ENCODE peak calls at places on chromosomes 3 and 15, in four cellular contexts. W is left kidney, Y is COR-L47, A is T47D. O is an unnamed sample.

GRCh38 chr3:115975353-115975752 is 352.0 kb downstream of the GAP43 start:
- DNase-seq in W (no peak), Y (no peak), A (no peak), O (no peak)

GRCh38 chr3:171317133-171317532 is 143.1 kb downstream of the TNIK start:
- DNase-seq in W (no peak), Y (peak; percentile 90), A (no peak), O (peak; percentile 55)

GRCh38 chr3:115632026-115632425 is 8.7 kb downstream of the GAP43 start:
- DNase-seq in W (no peak), Y (no peak), A (no peak), O (no peak)

GRCh38 chr3:78741066-78741645 is 1026.6 kb downstream of the ROBO1 start:
- DNase-seq in W (no peak), Y (no peak), A (no peak), O (peak; percentile 7)

GRCh38 chr15:60362318-60363023 is 35.3 kb downstream of the ANXA2 start:
- DNase-seq in W (no peak), Y (no peak), A (no peak), O (no peak)

GRCh38 chr3:126983276-126983652 is 349 bp downstream of the PLXNA1 start:
- DNase-seq in W (peak; percentile 37), Y (no peak), A (peak; percentile 62), O (no peak)

GRCh38 chr15:78640840-78641733 is at the start of gene CHRNB4:
- DNase-seq in W (peak; percentile 94), Y (no peak), A (no peak), O (no peak)

GRCh38 chr15:64695571-64695992 is 79.8 kb downstream of the RBPMS2 start:
- DNase-seq in W (no peak), Y (no peak), A (no peak), O (peak; percentile 23)

GRCh38 chr15:39172380-39173281 is 408.2 kb upstream of the THBS1 start:
- DNase-seq in W (peak; percentile 78), Y (no peak), A (no peak), O (no peak)

GRCh38 chr3:172616061-172616461 is 92.8 kb upstream of the TNFSF10 start:
- DNase-seq in W (no peak), Y (no peak), A (no peak), O (no peak)

GRCh38 chr15:98304366-98304765 is 343.9 kb downstream of the ARRDC4 start:
- DNase-seq in W (peak; percentile 54), Y (no peak), A (no peak), O (no peak)

GRCh38 chr15:76289582-76289981 is 21.7 kb downstream of the ETFA start:
- DNase-seq in W (no peak), Y (no peak), A (no peak), O (no peak)

GRCh38 chr3:110031975-110032374 is 694.6 kb upstream of the DPPA4 start:
- DNase-seq in W (no peak), Y (no peak), A (no peak), O (no peak)

GRCh38 chr3:52521881-52522650 is 11.6 kb downstream of the NT5DC2 start:
- DNase-seq in W (no peak), Y (no peak), A (no peak), O (no peak)

GRCh38 chr15:29994284-29994683 is 88.5 kb upstream of the GOLGA8J start:
- DNase-seq in W (no peak), Y (no peak), A (no peak), O (no peak)

GRCh38 chr3:122730240-122730639 is 49.6 kb downstream of the PARP14 start:
- DNase-seq in W (no peak), Y (no peak), A (no peak), O (no peak)

GRCh38 chr3:29486087-29486486 is 205.2 kb downstream of the RBMS3 start:
- DNase-seq in W (peak; percentile 76), Y (peak; percentile 15), A (no peak), O (no peak)

GRCh38 chr3:72798552-72799195 is 49.6 kb downstream of the SHQ1 start:
- DNase-seq in W (no peak), Y (no peak), A (no peak), O (no peak)

GRCh38 chr3:134260984-134261383 is 10.3 kb upstream of the RYK start:
- DNase-seq in W (no peak), Y (no peak), A (no peak), O (no peak)

GRCh38 chr15:95994418-95994817 is 336.1 kb upstream of the NR2F2 start:
- DNase-seq in W (no peak), Y (no peak), A (no peak), O (no peak)

GRCh38 chr3:132135628-132136333 is 101.0 kb upstream of the CPNE4 start:
- DNase-seq in W (no peak), Y (no peak), A (no peak), O (no peak)

GRCh38 chr3:142987707-142988106 is 13.7 kb upstream of the U2SURP start:
- DNase-seq in W (no peak), Y (no peak), A (no peak), O (no peak)

GRCh38 chr3:137612293-137612692 is 151.8 kb upstream of the SOX14 start:
- DNase-seq in W (peak; percentile 17), Y (no peak), A (no peak), O (no peak)